ENCODE peak calls at places on chromosomes 3 and 15, in seven cellular contexts. One of them, this sample, is unnamed.

GRCh38 chr3:70737656-70738309 is 425.3 kb upstream of the MDFIC2 start:
- DNase-seq in IMR-90: no peak
- DNase-seq in tibial nerve: no peak
- DNase-seq in HCT116: no peak
- DNase-seq in AG04450: no peak
- DNase-seq in tibial artery: no peak
- DNase-seq in keratinocyte: no peak
- DNase-seq in this sample: no peak

GRCh38 chr3:188926741-188927650 is 244.8 kb upstream of the TPRG1 start:
- DNase-seq in IMR-90: peak
- DNase-seq in tibial nerve: no peak
- DNase-seq in HCT116: no peak
- DNase-seq in AG04450: no peak
- DNase-seq in tibial artery: no peak
- DNase-seq in keratinocyte: no peak
- DNase-seq in this sample: no peak

GRCh38 chr3:98628317-98628716 is 34.9 kb upstream of the CPOX start:
- DNase-seq in IMR-90: no peak
- DNase-seq in tibial nerve: no peak
- DNase-seq in HCT116: no peak
- DNase-seq in AG04450: no peak
- DNase-seq in tibial artery: no peak
- DNase-seq in keratinocyte: no peak
- DNase-seq in this sample: no peak

GRCh38 chr3:152720941-152721718 is 113.8 kb upstream of the P2RY1 start:
- DNase-seq in IMR-90: no peak
- DNase-seq in tibial nerve: no peak
- DNase-seq in HCT116: no peak
- DNase-seq in AG04450: no peak
- DNase-seq in tibial artery: no peak
- DNase-seq in keratinocyte: no peak
- DNase-seq in this sample: no peak

GRCh38 chr15:63046927-63047760 is 4.6 kb downstream of the TPM1 start:
- DNase-seq in IMR-90: no peak
- DNase-seq in tibial nerve: no peak
- DNase-seq in HCT116: no peak
- DNase-seq in AG04450: no peak
- DNase-seq in tibial artery: no peak
- DNase-seq in keratinocyte: no peak
- DNase-seq in this sample: peak

GRCh38 chr3:162487138-162487537 is 990.5 kb downstream of the OTOL1 start:
- DNase-seq in IMR-90: peak
- DNase-seq in tibial nerve: no peak
- DNase-seq in HCT116: no peak
- DNase-seq in AG04450: no peak
- DNase-seq in tibial artery: no peak
- DNase-seq in keratinocyte: no peak
- DNase-seq in this sample: peak

GRCh38 chr3:193805448-193805847 is 212.4 kb downstream of the OPA1 start:
- DNase-seq in IMR-90: peak
- DNase-seq in tibial nerve: peak
- DNase-seq in HCT116: peak
- DNase-seq in AG04450: peak
- DNase-seq in tibial artery: no peak
- DNase-seq in keratinocyte: peak
- DNase-seq in this sample: peak

GRCh38 chr15:78873796-78874761 is 1.4 kb downstream of the MORF4L1 start:
- DNase-seq in IMR-90: peak
- DNase-seq in tibial nerve: no peak
- DNase-seq in HCT116: no peak
- DNase-seq in AG04450: no peak
- DNase-seq in tibial artery: peak
- DNase-seq in keratinocyte: no peak
- DNase-seq in this sample: peak

GRCh38 chr15:71003314-71003713 is 110.7 kb downstream of the LRRC49 start:
- DNase-seq in IMR-90: peak
- DNase-seq in tibial nerve: no peak
- DNase-seq in HCT116: no peak
- DNase-seq in AG04450: no peak
- DNase-seq in tibial artery: no peak
- DNase-seq in keratinocyte: no peak
- DNase-seq in this sample: no peak

GRCh38 chr3:45964139-45964538 is 20.9 kb downstream of the CXCR6 start:
- DNase-seq in IMR-90: no peak
- DNase-seq in tibial nerve: no peak
- DNase-seq in HCT116: no peak
- DNase-seq in AG04450: no peak
- DNase-seq in tibial artery: no peak
- DNase-seq in keratinocyte: no peak
- DNase-seq in this sample: no peak

GRCh38 chr3:154210986-154211385 is 89.8 kb downstream of the ARHGEF26 start:
- DNase-seq in IMR-90: no peak
- DNase-seq in tibial nerve: no peak
- DNase-seq in HCT116: no peak
- DNase-seq in AG04450: no peak
- DNase-seq in tibial artery: no peak
- DNase-seq in keratinocyte: no peak
- DNase-seq in this sample: no peak

GRCh38 chr15:51038258-51039042 is 56.3 kb downstream of the TNFAIP8L3 start:
- DNase-seq in IMR-90: no peak
- DNase-seq in tibial nerve: no peak
- DNase-seq in HCT116: no peak
- DNase-seq in AG04450: no peak
- DNase-seq in tibial artery: no peak
- DNase-seq in keratinocyte: no peak
- DNase-seq in this sample: no peak

GRCh38 chr3:169659858-169660614 is 3.5 kb downstream of the MECOM start:
- DNase-seq in IMR-90: no peak
- DNase-seq in tibial nerve: no peak
- DNase-seq in HCT116: no peak
- DNase-seq in AG04450: no peak
- DNase-seq in tibial artery: no peak
- DNase-seq in keratinocyte: no peak
- DNase-seq in this sample: no peak

GRCh38 chr3:169658311-169658931 is 5.1 kb downstream of the MECOM start:
- DNase-seq in IMR-90: peak
- DNase-seq in tibial nerve: no peak
- DNase-seq in HCT116: no peak
- DNase-seq in AG04450: no peak
- DNase-seq in tibial artery: no peak
- DNase-seq in keratinocyte: no peak
- DNase-seq in this sample: no peak

GRCh38 chr3:169657351-169658124 is 6.0 kb downstream of the MECOM start:
- DNase-seq in IMR-90: no peak
- DNase-seq in tibial nerve: no peak
- DNase-seq in HCT116: no peak
- DNase-seq in AG04450: no peak
- DNase-seq in tibial artery: no peak
- DNase-seq in keratinocyte: no peak
- DNase-seq in this sample: no peak

GRCh38 chr3:169660709-169661566 is 2.6 kb downstream of the MECOM start:
- DNase-seq in IMR-90: peak
- DNase-seq in tibial nerve: no peak
- DNase-seq in HCT116: no peak
- DNase-seq in AG04450: no peak
- DNase-seq in tibial artery: no peak
- DNase-seq in keratinocyte: no peak
- DNase-seq in this sample: no peak

DNA sequence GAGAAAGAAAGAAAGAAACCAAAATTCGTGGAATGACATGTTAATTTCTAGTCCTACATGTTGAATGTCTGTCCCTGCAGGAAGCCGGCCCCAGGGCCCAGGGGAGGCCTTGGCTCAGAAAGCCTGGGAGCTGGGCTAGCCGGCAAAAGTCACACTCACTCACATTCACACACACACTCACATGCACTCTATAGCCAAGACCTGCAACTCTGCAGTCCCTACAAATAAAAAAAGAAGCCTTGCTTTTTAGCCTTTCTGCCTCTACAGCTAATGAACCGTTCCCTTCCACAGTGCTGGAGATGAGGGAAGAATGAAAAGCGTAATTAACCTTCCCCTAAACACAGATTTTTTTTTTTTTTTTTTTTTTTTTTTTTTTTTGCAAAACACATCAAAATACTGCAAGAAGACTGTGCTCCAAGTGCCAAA is 4.4 kb downstream of the MECOM start:
- DNase-seq in IMR-90: no peak
- DNase-seq in tibial nerve: no peak
- DNase-seq in HCT116: no peak
- DNase-seq in AG04450: no peak
- DNase-seq in tibial artery: no peak
- DNase-seq in keratinocyte: no peak
- DNase-seq in this sample: no peak
- H3K4me3 ChIP-seq in IMR-90: no peak
- H3K4me3 ChIP-seq in tibial nerve: peak
- H3K4me3 ChIP-seq in HCT116: no peak
- H3K4me3 ChIP-seq in AG04450: no peak
- H3K4me3 ChIP-seq in tibial artery: peak
- H3K4me3 ChIP-seq in keratinocyte: no peak
- H3K4me3 ChIP-seq in this sample: no peak

GRCh38 chr3:58333206-58334012 is 717 bp downstream of the PXK start:
- DNase-seq in IMR-90: no peak
- DNase-seq in tibial nerve: no peak
- DNase-seq in HCT116: no peak
- DNase-seq in AG04450: no peak
- DNase-seq in tibial artery: peak
- DNase-seq in keratinocyte: no peak
- DNase-seq in this sample: no peak

GRCh38 chr3:58334013-58334321 is 1.3 kb downstream of the PXK start:
- DNase-seq in IMR-90: no peak
- DNase-seq in tibial nerve: no peak
- DNase-seq in HCT116: no peak
- DNase-seq in AG04450: no peak
- DNase-seq in tibial artery: no peak
- DNase-seq in keratinocyte: no peak
- DNase-seq in this sample: no peak

GRCh38 chr3:58331593-58332152 is 1.0 kb upstream of the PXK start:
- DNase-seq in IMR-90: no peak
- DNase-seq in tibial nerve: no peak
- DNase-seq in HCT116: no peak
- DNase-seq in AG04450: no peak
- DNase-seq in tibial artery: no peak
- DNase-seq in keratinocyte: no peak
- DNase-seq in this sample: no peak

GRCh38 chr3:58329922-58330413 is 2.7 kb upstream of the PXK start:
- DNase-seq in IMR-90: no peak
- DNase-seq in tibial nerve: no peak
- DNase-seq in HCT116: no peak
- DNase-seq in AG04450: no peak
- DNase-seq in tibial artery: no peak
- DNase-seq in keratinocyte: no peak
- DNase-seq in this sample: no peak

GRCh38 chr3:58332575-58333179 is at the start of gene PXK:
- DNase-seq in IMR-90: peak
- DNase-seq in tibial nerve: peak
- DNase-seq in HCT116: peak
- DNase-seq in AG04450: no peak
- DNase-seq in tibial artery: peak
- DNase-seq in keratinocyte: no peak
- DNase-seq in this sample: peak
- TF ChIP-seq CTCF in IMR-90: peak
- TF ChIP-seq CTCF in tibial nerve: peak
- TF ChIP-seq CTCF in HCT116: peak
- TF ChIP-seq CTCF in AG04450: peak
- TF ChIP-seq CTCF in tibial artery: no peak
- TF ChIP-seq CTCF in keratinocyte: no peak
- TF ChIP-seq CTCF in this sample: peak

GRCh38 chr15:76973362-76973743 is 21.6 kb upstream of the PSTPIP1 start:
- DNase-seq in IMR-90: peak
- DNase-seq in tibial nerve: no peak
- DNase-seq in HCT116: peak
- DNase-seq in AG04450: no peak
- DNase-seq in tibial artery: no peak
- DNase-seq in keratinocyte: no peak
- DNase-seq in this sample: peak
- H3K4me3 ChIP-seq in IMR-90: no peak
- H3K4me3 ChIP-seq in tibial nerve: no peak
- H3K4me3 ChIP-seq in HCT116: no peak
- H3K4me3 ChIP-seq in AG04450: no peak
- H3K4me3 ChIP-seq in tibial artery: peak
- H3K4me3 ChIP-seq in keratinocyte: no peak
- H3K4me3 ChIP-seq in this sample: no peak

GRCh38 chr15:52804526-52805081 is 14.5 kb upstream of the ONECUT1 start:
- DNase-seq in IMR-90: no peak
- DNase-seq in tibial nerve: no peak
- DNase-seq in HCT116: no peak
- DNase-seq in AG04450: no peak
- DNase-seq in tibial artery: no peak
- DNase-seq in keratinocyte: no peak
- DNase-seq in this sample: no peak

GRCh38 chr15:52805351-52806283 is 15.5 kb upstream of the ONECUT1 start:
- DNase-seq in IMR-90: no peak
- DNase-seq in tibial nerve: no peak
- DNase-seq in HCT116: no peak
- DNase-seq in AG04450: no peak
- DNase-seq in tibial artery: no peak
- DNase-seq in keratinocyte: no peak
- DNase-seq in this sample: no peak

GRCh38 chr15:52802110-52802509 is 12.0 kb upstream of the ONECUT1 start:
- DNase-seq in IMR-90: no peak
- DNase-seq in tibial nerve: no peak
- DNase-seq in HCT116: no peak
- DNase-seq in AG04450: no peak
- DNase-seq in tibial artery: no peak
- DNase-seq in keratinocyte: no peak
- DNase-seq in this sample: no peak

GRCh38 chr15:52801748-52802085 is 11.6 kb upstream of the ONECUT1 start:
- DNase-seq in IMR-90: no peak
- DNase-seq in tibial nerve: no peak
- DNase-seq in HCT116: no peak
- DNase-seq in AG04450: no peak
- DNase-seq in tibial artery: no peak
- DNase-seq in keratinocyte: no peak
- DNase-seq in this sample: no peak

GRCh38 chr15:52803543-52804306 is 13.6 kb upstream of the ONECUT1 start:
- DNase-seq in IMR-90: no peak
- DNase-seq in tibial nerve: no peak
- DNase-seq in HCT116: no peak
- DNase-seq in AG04450: no peak
- DNase-seq in tibial artery: no peak
- DNase-seq in keratinocyte: no peak
- DNase-seq in this sample: no peak
- TF ChIP-seq CTCF in IMR-90: no peak
- TF ChIP-seq CTCF in tibial nerve: no peak
- TF ChIP-seq CTCF in HCT116: no peak
- TF ChIP-seq CTCF in AG04450: no peak
- TF ChIP-seq CTCF in tibial artery: no peak
- TF ChIP-seq CTCF in keratinocyte: no peak
- TF ChIP-seq CTCF in this sample: no peak

GRCh38 chr15:82544431-82544830 is 4.2 kb upstream of the RPS17 start:
- DNase-seq in IMR-90: no peak
- DNase-seq in tibial nerve: no peak
- DNase-seq in HCT116: no peak
- DNase-seq in AG04450: no peak
- DNase-seq in tibial artery: no peak
- DNase-seq in keratinocyte: no peak
- DNase-seq in this sample: no peak
- H3K4me3 ChIP-seq in IMR-90: no peak
- H3K4me3 ChIP-seq in tibial nerve: no peak
- H3K4me3 ChIP-seq in HCT116: no peak
- H3K4me3 ChIP-seq in AG04450: no peak
- H3K4me3 ChIP-seq in tibial artery: no peak
- H3K4me3 ChIP-seq in keratinocyte: no peak
- H3K4me3 ChIP-seq in this sample: no peak

This sample was measured in fibroblast of villous mesenchyme.